ENCODE peak calls at places on chromosome 14, in ten cellular contexts. Y is brain microvascular endothelial cell; Z is effector CD8-positive, alpha-beta T cell; F is right cardiac atrium; D is NCI-H1436; E is heart left ventricle; G is EH; U is activated T-helper 1 cell treated with anti-CD3 and anti-CD28 coated beads, Interleukin-2, amount 50 U/mL, for 16 hours; T is stimulated activated CD8-positive, alpha-beta memory T cell treated with anti-CD3 and anti-CD28 coated beads, Interleukin-4, amount 100 ng/mL, for 1 hour; V is neural crest cell. A is an unnamed sample.

GRCh38 chr14:44396226-44396625 is 110.9 kb downstream of the FSCB start:
- DNase-seq in Y (no peak), Z (no peak), F (no peak), D (no peak), E (no peak), G (no peak), U (no peak), T (no peak), V (no peak), A (no peak)

GRCh38 chr14:61247935-61248334 is 33.2 kb downstream of the TMEM30B start:
- DNase-seq in Y (peak), Z (no peak), F (no peak), D (no peak), E (no peak), G (peak), U (no peak), T (no peak), V (no peak), A (peak)

GRCh38 chr14:100533647-100534485 is 53.4 kb downstream of the BEGAIN start:
- DNase-seq in Y (no peak), Z (no peak), F (peak), D (no peak), E (no peak), G (no peak), U (no peak), T (no peak), V (peak), A (no peak)

GRCh38 chr14:50056457-50056856 is 59.9 kb downstream of the VCPKMT start:
- DNase-seq in Y (no peak), Z (no peak), F (no peak), D (no peak), E (no peak), G (peak), U (no peak), T (no peak), V (no peak), A (no peak)

GRCh38 chr14:101055106-101055662 is 151.7 kb upstream of the RTL1 start:
- DNase-seq in Y (no peak), Z (no peak), F (no peak), D (no peak), E (peak), G (no peak), U (no peak), T (no peak), V (no peak), A (no peak)

GRCh38 chr14:36507847-36508417 is 12.1 kb downstream of the NKX2-1 start:
- DNase-seq in Y (no peak), Z (no peak), F (no peak), D (peak), E (no peak), G (no peak), U (no peak), T (no peak), V (no peak), A (no peak)

GRCh38 chr14:50003213-50004021 is 110.5 kb downstream of the ARF6 start:
- DNase-seq in Y (peak), Z (peak), F (peak), D (peak), E (peak), G (peak), U (peak), T (peak), V (peak), A (peak)

GRCh38 chr14:22850944-22851790 is 14.8 kb downstream of the MMP14 start:
- DNase-seq in Y (peak), Z (no peak), F (peak), D (no peak), E (peak), G (peak), U (no peak), T (no peak), V (no peak), A (peak)

GRCh38 chr14:71555654-71556559 is 376.3 kb upstream of the RGS6 start:
- DNase-seq in Y (no peak), Z (no peak), F (no peak), D (no peak), E (no peak), G (peak), U (no peak), T (peak), V (no peak), A (peak)

GRCh38 chr14:101635238-101636080 is 74.2 kb downstream of the DIO3 start:
- DNase-seq in Y (no peak), Z (no peak), F (no peak), D (no peak), E (no peak), G (no peak), U (no peak), T (no peak), V (no peak), A (no peak)

GRCh38 chr14:105980224-105980623 is 453.8 kb downstream of the TMEM121 start:
- DNase-seq in Y (no peak), Z (no peak), F (no peak), D (no peak), E (no peak), G (peak), U (no peak), T (no peak), V (no peak), A (peak)

GRCh38 chr14:45949479-45949878 is 696.5 kb upstream of the MIS18BP1 start:
- DNase-seq in Y (no peak), Z (no peak), F (no peak), D (no peak), E (no peak), G (no peak), U (no peak), T (no peak), V (no peak), A (no peak)

GRCh38 chr14:96762650-96763049 is 34.5 kb upstream of the VRK1 start:
- DNase-seq in Y (peak), Z (no peak), F (no peak), D (peak), E (no peak), G (peak), U (no peak), T (no peak), V (peak), A (peak)

GRCh38 chr14:75222208-75222701 is 45.8 kb upstream of the TMED10 start:
- DNase-seq in Y (peak), Z (no peak), F (peak), D (no peak), E (peak), G (peak), U (no peak), T (no peak), V (no peak), A (peak)

GRCh38 chr14:29227631-29228030 is 461.0 kb downstream of the FOXG1 start:
- DNase-seq in Y (no peak), Z (no peak), F (no peak), D (no peak), E (no peak), G (peak), U (no peak), T (no peak), V (no peak), A (peak)

GRCh38 chr14:52801014-52801708 is 9.8 kb upstream of the GNPNAT1 start:
- DNase-seq in Y (peak), Z (no peak), F (peak), D (no peak), E (peak), G (peak), U (no peak), T (no peak), V (no peak), A (peak)

GRCh38 chr14:35944847-35945246 is 118.7 kb downstream of the BRMS1L start:
- DNase-seq in Y (no peak), Z (no peak), F (no peak), D (no peak), E (no peak), G (no peak), U (no peak), T (no peak), V (no peak), A (no peak)

GRCh38 chr14:95664546-95664945 is 21.7 kb upstream of the TCL1B start:
- DNase-seq in Y (no peak), Z (no peak), F (no peak), D (no peak), E (no peak), G (no peak), U (no peak), T (no peak), V (no peak), A (no peak)

GRCh38 chr14:29806124-29806517 is 121.5 kb downstream of the PRKD1 start:
- DNase-seq in Y (no peak), Z (no peak), F (no peak), D (no peak), E (no peak), G (no peak), U (no peak), T (no peak), V (no peak), A (no peak)

GRCh38 chr14:75982724-75983358 is 1.0 kb upstream of the TGFB3 start:
- DNase-seq in Y (peak), Z (no peak), F (peak), D (no peak), E (peak), G (peak), U (no peak), T (no peak), V (no peak), A (peak)

GRCh38 chr14:101365329-101366158 is 195.8 kb upstream of the DIO3 start:
- DNase-seq in Y (no peak), Z (no peak), F (no peak), D (no peak), E (no peak), G (no peak), U (no peak), T (no peak), V (no peak), A (no peak)

GRCh38 chr14:91381801-91382670 is 35.6 kb downstream of the CCDC88C start:
- DNase-seq in Y (no peak), Z (no peak), F (no peak), D (no peak), E (no peak), G (no peak), U (no peak), T (no peak), V (no peak), A (no peak)

GRCh38 chr14:68257969-68258368 is 438.4 kb downstream of the RAD51B start:
- DNase-seq in Y (no peak), Z (no peak), F (no peak), D (no peak), E (no peak), G (no peak), U (no peak), T (no peak), V (no peak), A (no peak)

A was measured in AG10803.